ENCODE peak calls at places on chromosomes 16 and 17, in five cellular contexts. P is brain microvascular endothelial cell, B is bronchial epithelial cell, Y is left lung, H is PC-9. N is an unnamed sample.

GRCh38 chr16:17369441-17369951 is 101.3 kb downstream of the XYLT1 start:
- DNase-seq in P (no peak), B (no peak), Y (peak), H (no peak), N (no peak)

GRCh38 chr16:13939821-13940220 is 19.9 kb downstream of the ERCC4 start:
- DNase-seq in P (no peak), B (peak), Y (no peak), H (no peak), N (no peak)

GRCh38 chr17:36755586-36755985 is 154.2 kb downstream of the MRM1 start:
- DNase-seq in P (no peak), B (peak), Y (no peak), H (no peak), N (no peak)

GRCh38 chr16:75096730-75097129 is 19.9 kb downstream of the LDHD start:
- DNase-seq in P (no peak), B (peak), Y (peak), H (peak), N (no peak)

GRCh38 chr16:85605051-85605911 is 7.8 kb upstream of the GSE1 start:
- DNase-seq in P (no peak), B (no peak), Y (no peak), H (no peak), N (no peak)

GRCh38 chr17:10156082-10156445 is 42.3 kb downstream of the GAS7 start:
- DNase-seq in P (no peak), B (no peak), Y (no peak), H (no peak), N (no peak)

GRCh38 chr17:4607773-4608187 is 23.5 kb downstream of the SMTNL2 start:
- DNase-seq in P (peak), B (no peak), Y (no peak), H (no peak), N (peak)

GRCh38 chr17:13337864-13338371 is 263.8 kb downstream of the HS3ST3A1 start:
- DNase-seq in P (peak), B (peak), Y (no peak), H (no peak), N (no peak)

GRCh38 chr16:81446318-81447275 is 2.0 kb downstream of the CMIP start:
- DNase-seq in P (no peak), B (peak), Y (peak), H (peak), N (no peak)

GRCh38 chr16:75105306-75106061 is 11.1 kb downstream of the LDHD start:
- DNase-seq in P (no peak), B (no peak), Y (peak), H (no peak), N (peak)

GRCh38 chr17:77892031-77892430 is 66.5 kb upstream of the TNRC6C start:
- DNase-seq in P (no peak), B (no peak), Y (peak), H (no peak), N (no peak)

GRCh38 chr17:47221154-47221553 is 12.0 kb downstream of the MYL4 start:
- DNase-seq in P (no peak), B (no peak), Y (no peak), H (no peak), N (no peak)

GRCh38 chr17:36921131-36921851 is 16.0 kb upstream of the LHX1 start:
- DNase-seq in P (no peak), B (peak), Y (no peak), H (peak), N (no peak)

GRCh38 chr17:82238562-82239201 is 9.8 kb downstream of the SLC16A3 start:
- DNase-seq in P (peak), B (peak), Y (peak), H (no peak), N (peak)

GRCh38 chr16:86942469-86943175 is 364.3 kb downstream of the FOXL1 start:
- DNase-seq in P (peak), B (no peak), Y (no peak), H (no peak), N (no peak)

GRCh38 chr17:75704963-75705875 is 16.0 kb upstream of the ITGB4 start:
- DNase-seq in P (no peak), B (no peak), Y (peak), H (no peak), N (no peak)

DNA sequence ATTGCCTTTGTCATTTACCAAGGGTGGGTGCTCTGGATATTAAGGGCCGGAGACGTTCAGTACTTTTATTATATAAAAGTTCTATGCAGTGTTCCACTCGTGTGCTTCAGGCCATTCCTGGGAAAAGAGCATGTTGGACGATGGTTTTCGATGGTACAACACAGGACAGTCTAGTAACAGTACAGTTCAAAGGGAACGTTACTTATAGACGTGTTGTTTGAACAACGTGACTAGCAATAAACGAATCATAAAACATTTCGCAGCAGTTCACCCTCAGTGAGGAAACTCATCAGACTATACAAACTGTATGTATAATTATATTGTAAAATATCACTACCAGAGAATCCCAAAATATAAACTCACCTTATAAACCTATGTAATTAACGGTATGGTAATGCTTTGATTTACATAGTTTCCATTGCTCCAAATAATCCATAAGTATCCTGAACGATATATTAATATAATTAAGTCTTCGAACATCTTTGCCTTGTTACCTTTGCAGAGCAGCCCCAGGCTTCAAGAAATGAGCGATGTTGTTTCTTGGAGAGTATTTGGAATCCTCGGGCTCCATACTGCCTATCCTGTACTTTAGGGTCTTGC is 589 bp downstream of the NMT1 start:
- DNase-seq in P (no peak), B (no peak), Y (no peak), H (no peak), N (no peak)
- H3K4me3 ChIP-seq in P (peak), B (peak), Y (peak), H (peak), N (peak)

GRCh38 chr17:74362811-74363498 is 1.3 kb upstream of the BTBD17 start:
- DNase-seq in P (no peak), B (no peak), Y (no peak), H (no peak), N (no peak)

GRCh38 chr17:74359916-74360315 is 1.8 kb downstream of the BTBD17 start:
- DNase-seq in P (no peak), B (no peak), Y (no peak), H (no peak), N (no peak)

GRCh38 chr17:74358696-74359095 is 3.0 kb downstream of the BTBD17 start:
- DNase-seq in P (no peak), B (no peak), Y (no peak), H (no peak), N (no peak)

GRCh38 chr17:74361613-74362391 is at the start of gene BTBD17:
- DNase-seq in P (no peak), B (peak), Y (no peak), H (no peak), N (peak)

DNA sequence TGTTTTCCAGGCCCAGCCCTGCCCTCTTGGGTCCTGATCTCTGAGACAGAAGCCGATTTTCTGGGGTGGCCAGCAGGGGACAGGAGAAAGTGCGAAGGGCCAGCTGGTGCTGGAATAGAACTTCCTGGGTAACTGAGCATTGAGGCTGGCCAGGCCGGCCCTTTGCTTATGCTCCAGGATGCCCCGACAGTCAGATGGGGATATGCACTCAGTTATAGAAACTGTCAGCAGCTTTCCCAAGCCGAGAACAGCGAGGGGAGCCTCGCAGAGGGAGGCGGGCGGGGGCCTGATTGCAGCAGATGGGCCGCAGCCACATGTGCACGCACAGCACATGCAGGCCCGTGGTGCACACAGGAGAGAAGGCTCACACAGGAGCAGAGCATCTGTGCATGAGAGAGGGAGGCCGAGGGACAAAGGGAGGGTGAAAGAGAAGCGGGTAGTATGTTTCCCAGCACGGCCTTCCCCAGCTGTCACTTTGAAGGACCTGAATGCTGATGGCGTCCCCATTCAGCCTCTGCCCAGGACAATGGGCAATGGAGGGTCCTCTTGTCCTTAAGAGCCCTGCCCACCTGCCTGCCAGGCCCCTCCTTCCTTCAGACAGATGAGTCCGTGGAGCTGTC is 565 bp downstream of the BTBD17 start:
- DNase-seq in P (peak), B (no peak), Y (no peak), H (no peak), N (no peak)
- H3K4me3 ChIP-seq in P (no peak), B (no peak), Y (no peak), H (no peak), N (no peak)

GRCh38 chr17:41507315-41507880 is 2.0 kb upstream of the KRT13 start:
- DNase-seq in P (no peak), B (peak), Y (peak), H (peak), N (no peak)

GRCh38 chr17:41512789-41513547 is 5.7 kb downstream of the KRT15 start:
- DNase-seq in P (no peak), B (no peak), Y (peak), H (no peak), N (no peak)

GRCh38 chr17:41511130-41511529 is 5.7 kb upstream of the KRT13 start:
- DNase-seq in P (no peak), B (no peak), Y (peak), H (no peak), N (no peak)

GRCh38 chr17:41511716-41512115 is 6.3 kb upstream of the KRT13 start:
- DNase-seq in P (no peak), B (no peak), Y (peak), H (no peak), N (no peak)

DNA sequence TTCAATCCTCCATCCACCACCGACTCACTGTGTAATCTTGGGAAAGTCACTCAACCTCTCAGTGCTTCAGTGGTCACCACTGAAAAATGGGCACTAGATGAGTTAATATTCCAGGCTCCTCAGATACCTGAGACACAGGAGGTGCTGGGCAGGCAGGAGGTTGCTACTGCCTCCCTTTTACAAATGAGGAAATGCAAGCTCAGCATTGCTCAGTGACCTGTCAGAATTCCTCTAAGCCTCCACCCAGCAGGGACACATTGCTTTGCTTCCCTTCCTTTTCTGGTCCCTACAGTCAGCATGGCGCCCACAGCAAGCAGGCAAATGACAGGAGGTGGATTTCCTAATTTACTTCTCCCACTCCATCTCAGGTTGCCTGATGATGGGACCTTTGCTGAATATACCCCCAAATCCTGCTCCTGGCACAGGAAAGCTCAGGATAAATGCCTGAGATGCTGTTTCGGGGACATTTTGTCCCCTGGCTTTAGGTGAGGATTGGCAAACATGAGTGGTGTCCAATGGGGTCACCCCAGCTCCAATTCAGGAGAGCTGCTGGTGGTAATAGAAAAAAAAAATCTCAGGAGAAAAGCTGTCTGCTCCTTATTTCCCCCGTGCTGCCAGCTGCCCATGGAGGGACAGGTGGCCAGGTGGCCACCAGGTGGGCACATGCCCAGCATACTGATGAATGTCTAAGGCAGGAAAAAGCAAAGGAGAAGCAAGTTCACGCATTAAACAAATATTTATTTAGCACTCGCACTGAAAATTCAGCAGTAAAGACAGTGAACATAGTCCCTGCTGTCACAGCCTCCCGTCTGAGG is 5.0 kb upstream of the KRT13 start:
- DNase-seq in P (no peak), B (peak), Y (no peak), H (peak), N (no peak)
- H3K4me3 ChIP-seq in P (no peak), B (no peak), Y (no peak), H (no peak), N (no peak)

GRCh38 chr16:726438-727290 is at the start of the genes CCDC78 and HAGHL:
- DNase-seq in P (no peak), B (no peak), Y (peak), H (peak), N (no peak)
- H3K4me3 ChIP-seq in P (peak), B (peak), Y (peak), H (peak), N (peak)

DNA sequence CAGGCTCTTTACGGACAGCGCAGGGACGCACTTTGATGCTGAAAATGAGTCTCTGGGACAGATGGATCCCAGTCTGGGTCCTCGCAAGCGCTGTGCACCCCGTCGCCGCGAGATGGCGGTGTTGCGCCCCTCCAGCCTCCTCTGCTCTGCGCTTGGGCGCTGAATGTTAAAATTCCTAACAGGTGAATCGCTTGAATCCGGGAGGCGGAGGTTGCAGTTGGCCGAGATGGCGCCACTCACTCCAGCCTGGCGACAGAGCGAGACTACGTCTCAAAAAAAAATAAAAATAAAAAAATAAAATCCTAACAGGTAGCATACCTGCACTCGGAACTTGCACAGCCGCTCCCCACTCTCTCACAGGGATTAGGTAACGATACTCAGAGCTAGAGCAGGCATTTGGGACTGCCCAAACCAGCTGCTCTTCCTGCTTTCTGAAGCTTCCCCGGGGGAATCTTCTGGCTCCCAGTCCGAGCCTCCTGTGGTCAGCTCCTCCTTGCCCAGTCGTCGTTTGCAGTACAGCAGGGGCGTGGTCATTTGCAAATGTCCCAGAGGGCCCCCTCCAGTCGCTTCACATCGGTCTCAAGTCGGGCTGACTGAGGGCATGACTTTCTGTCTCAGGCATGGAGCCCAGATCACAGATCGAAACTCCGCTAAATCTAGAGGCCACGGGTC is 26.2 kb upstream of the OSGIN1 start:
- DNase-seq in P (peak), B (peak), Y (peak), H (peak), N (peak)
- H3K4me3 ChIP-seq in P (no peak), B (peak), Y (no peak), H (peak), N (peak)

GRCh38 chr17:57165754-57166153 is 80.7 kb downstream of the AKAP1 start:
- DNase-seq in P (no peak), B (no peak), Y (no peak), H (no peak), N (no peak)
- H3K4me3 ChIP-seq in P (no peak), B (no peak), Y (no peak), H (no peak), N (no peak)

GRCh38 chr16:4718466-4718865 is 15.6 kb downstream of the ANKS3 start:
- DNase-seq in P (no peak), B (no peak), Y (peak), H (no peak), N (no peak)
- H3K4me3 ChIP-seq in P (no peak), B (no peak), Y (no peak), H (no peak), N (no peak)

GRCh38 chr17:68314916-68315535 is 23.7 kb downstream of the ARSG start:
- DNase-seq in P (no peak), B (peak), Y (no peak), H (peak), N (no peak)
- H3K4me3 ChIP-seq in P (no peak), B (no peak), Y (no peak), H (no peak), N (no peak)

DNA sequence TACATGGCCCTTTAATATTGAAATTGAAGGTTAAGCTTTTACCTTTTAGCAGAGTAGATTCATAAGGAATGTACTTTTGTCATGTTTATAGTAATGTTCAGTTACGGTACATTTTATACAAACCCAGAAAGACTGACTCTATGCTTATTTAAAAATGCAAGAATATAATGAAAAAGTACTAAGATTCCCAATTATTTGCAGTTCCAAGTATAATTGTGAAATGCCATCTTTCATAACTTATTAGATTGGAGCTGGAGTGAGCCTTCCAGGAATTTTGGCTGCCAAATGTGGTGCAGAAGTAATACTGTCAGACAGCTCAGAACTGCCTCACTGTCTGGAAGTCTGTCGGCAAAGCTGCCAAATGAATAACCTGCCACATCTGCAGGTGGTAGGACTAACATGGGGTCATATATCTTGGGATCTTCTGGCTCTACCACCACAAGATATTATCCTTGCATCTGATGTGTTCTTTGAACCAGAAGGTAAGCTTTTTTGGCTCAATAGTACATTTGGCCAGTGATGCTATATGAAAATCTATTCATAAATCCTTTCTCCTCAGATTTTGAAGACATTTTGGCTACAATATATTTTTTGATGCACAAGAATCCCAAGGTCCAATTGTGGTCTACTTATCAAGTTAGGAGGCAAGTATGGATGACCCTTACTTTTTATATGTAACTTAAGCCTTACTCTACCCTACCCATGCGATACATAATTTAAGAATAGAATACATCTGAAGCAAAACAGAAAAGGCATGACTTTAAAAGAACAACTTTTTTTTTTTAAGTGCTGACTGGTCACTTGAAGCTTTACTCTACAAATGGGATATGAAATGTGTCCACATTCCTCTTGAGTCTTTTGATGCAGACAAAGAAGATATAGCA is 4.2 kb downstream of the SRSF2 start:
- DNase-seq in P (no peak), B (no peak), Y (no peak), H (no peak), N (no peak)
- H3K4me3 ChIP-seq in P (peak), B (no peak), Y (no peak), H (no peak), N (peak)

DNA sequence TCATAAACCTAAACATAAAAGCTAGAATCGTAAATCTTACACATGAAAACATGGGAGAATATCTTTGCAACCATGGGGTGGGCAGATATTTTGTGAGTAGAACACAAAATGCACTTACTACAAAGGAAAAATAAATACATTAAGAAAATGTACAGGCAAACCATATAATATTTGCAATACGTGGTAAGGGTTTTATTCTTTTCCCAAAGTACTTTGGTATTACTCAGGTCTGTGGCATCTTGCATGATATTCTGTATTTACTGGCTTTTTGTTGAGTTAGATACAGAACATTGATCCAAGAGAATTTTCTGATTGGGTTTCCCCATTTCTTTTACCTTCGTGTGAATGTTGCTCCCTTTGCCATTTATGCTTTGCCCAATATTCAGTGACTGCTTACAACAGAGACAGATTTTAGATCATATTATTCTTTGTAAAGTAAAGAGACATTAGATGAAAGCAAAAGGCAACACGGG is 33.0 kb upstream of the ARHGAP17 start:
- DNase-seq in P (no peak), B (no peak), Y (no peak), H (no peak), N (no peak)
- H3K4me3 ChIP-seq in P (peak), B (peak), Y (peak), H (peak), N (peak)